ENCODE peak calls at places on chromosomes 3 and 15, in six cellular contexts. X, V, F, U, D and H are unnamed samples.

GRCh38 chr3:8660271-8660731 is 15.7 kb upstream of the SSUH2 start:
- DNase-seq in V (no peak), F (no peak), X (no peak), D (no peak), U (peak), H (no peak)

GRCh38 chr3:48596157-48596556 is 1.0 kb upstream of the COL7A1 start:
- DNase-seq in X (no peak), D (peak), F (no peak), U (no peak), V (no peak), H (no peak)

GRCh38 chr3:45134758-45135521 is 11.2 kb downstream of the CDCP1 start:
- DNase-seq in X (no peak), F (no peak), D (no peak), V (no peak), U (peak), H (no peak)

GRCh38 chr3:10292505-10293419 is at the start of gene GHRL:
- DNase-seq in F (no peak), D (no peak), U (no peak), V (peak), X (peak), H (peak)

GRCh38 chr15:55873024-55873745 is 120.2 kb downstream of the NEDD4 start:
- DNase-seq in D (no peak), U (peak), X (no peak), F (no peak), V (no peak), H (no peak)

GRCh38 chr3:134197681-134198261 is 52.9 kb downstream of the RYK start:
- DNase-seq in U (peak), X (peak), D (no peak), V (peak), F (peak), H (peak)

GRCh38 chr3:37766797-37767776 is 94.6 kb upstream of the CTDSPL start:
- DNase-seq in X (no peak), D (no peak), U (no peak), F (no peak), V (no peak), H (no peak)

GRCh38 chr3:126270145-126270811 is 86.9 kb downstream of the KLF15 start:
- DNase-seq in X (no peak), D (no peak), U (peak), F (no peak), V (no peak), H (no peak)

GRCh38 chr15:82873000-82873680 is 63.7 kb downstream of the WHAMM start:
- DNase-seq in F (no peak), X (no peak), D (no peak), V (no peak), U (no peak), H (no peak)

GRCh38 chr3:52846427-52846983 is 11.7 kb upstream of the MUSTN1 start:
- DNase-seq in X (no peak), F (no peak), V (peak), U (no peak), D (no peak), H (no peak)

GRCh38 chr3:177193706-177194268 is 3.5 kb downstream of the TBL1XR1 start:
- DNase-seq in X (no peak), V (no peak), U (no peak), F (no peak), D (no peak), H (no peak)

GRCh38 chr3:25582242-25582641 is 82.5 kb downstream of the TOP2B start:
- DNase-seq in U (peak), V (no peak), X (no peak), D (no peak), F (no peak), H (no peak)

GRCh38 chr15:70045045-70045444 is 52.7 kb downstream of the TLE3 start:
- DNase-seq in D (no peak), F (no peak), V (no peak), U (peak), X (no peak), H (no peak)

GRCh38 chr3:120555661-120556509 is 40.3 kb upstream of the NDUFB4 start:
- DNase-seq in V (no peak), U (no peak), D (no peak), F (no peak), X (no peak), H (no peak)

GRCh38 chr15:56917652-56918045 is 795 bp upstream of the TCF12 start:
- DNase-seq in V (peak), D (no peak), X (no peak), U (no peak), F (no peak), H (peak)

GRCh38 chr3:119609301-119609700 is 11.6 kb downstream of the PLA1A start:
- DNase-seq in D (no peak), X (no peak), V (no peak), F (no peak), U (no peak), H (no peak)

GRCh38 chr15:50261979-50262378 is 3.5 kb downstream of the HDC start:
- DNase-seq in F (no peak), D (no peak), X (no peak), V (peak), U (no peak), H (no peak)

GRCh38 chr3:112651516-112651915 is 10.6 kb upstream of the CCDC80 start:
- DNase-seq in D (no peak), F (no peak), X (no peak), V (no peak), U (peak), H (no peak)

GRCh38 chr3:128330301-128330845 is 136.3 kb downstream of the DNAJB8 start:
- DNase-seq in D (no peak), U (no peak), X (no peak), V (no peak), F (no peak), H (no peak)

GRCh38 chr3:171077261-171077660 is 50.7 kb upstream of the SLC2A2 start:
- DNase-seq in X (no peak), F (no peak), U (no peak), D (no peak), V (no peak), H (no peak)

GRCh38 chr3:113421082-113421481 is 20.2 kb downstream of the CFAP44 start:
- DNase-seq in F (no peak), D (no peak), V (no peak), U (no peak), X (no peak), H (no peak)

GRCh38 chr3:25856902-25857518 is 67.1 kb downstream of the OXSM start:
- DNase-seq in F (no peak), X (peak), D (no peak), U (peak), V (peak), H (peak)

GRCh38 chr3:115071611-115072010 is 75.5 kb downstream of the ZBTB20 start:
- DNase-seq in X (no peak), F (no peak), V (no peak), U (peak), D (no peak), H (no peak)

GRCh38 chr3:191280111-191280510 is 49.1 kb upstream of the CCDC50 start:
- DNase-seq in V (no peak), X (no peak), D (no peak), U (no peak), F (no peak), H (no peak)

GRCh38 chr3:117404153-117404552 is 694.6 kb downstream of the TUSC7 start:
- DNase-seq in F (no peak), U (no peak), V (no peak), X (no peak), D (no peak), H (no peak)

GRCh38 chr15:51756482-51756881 is 5.1 kb downstream of the TMOD2 start:
- DNase-seq in X (no peak), V (no peak), F (no peak), D (no peak), U (no peak), H (no peak)

GRCh38 chr15:90004671-90005070 is 3.5 kb downstream of the ZNF710 start:
- DNase-seq in V (peak), D (no peak), U (peak), X (no peak), F (no peak), H (no peak)

GRCh38 chr3:57974796-57975388 is 33.3 kb upstream of the FLNB start:
- DNase-seq in U (peak), D (no peak), X (no peak), V (no peak), F (no peak), H (no peak)

GRCh38 chr3:133983576-133984560 is 45.9 kb downstream of the SLCO2A1 start:
- DNase-seq in F (no peak), V (no peak), D (no peak), U (no peak), X (no peak), H (no peak)

GRCh38 chr15:60000113-60000823 is 3.8 kb upstream of the FOXB1 start:
- DNase-seq in X (peak), U (no peak), F (no peak), V (no peak), D (peak), H (peak)
- TF ChIP-seq CTCF in X (no peak), U (no peak), F (no peak), V (no peak), D (no peak), H (no peak)

GRCh38 chr15:98904466-98905048 is 103.0 kb downstream of the PGPEP1L start:
- DNase-seq in V (peak), F (peak), X (peak), D (peak), U (peak), H (peak)
- TF ChIP-seq CTCF in V (peak), F (peak), X (peak), D (no peak), U (peak), H (peak)

DNA sequence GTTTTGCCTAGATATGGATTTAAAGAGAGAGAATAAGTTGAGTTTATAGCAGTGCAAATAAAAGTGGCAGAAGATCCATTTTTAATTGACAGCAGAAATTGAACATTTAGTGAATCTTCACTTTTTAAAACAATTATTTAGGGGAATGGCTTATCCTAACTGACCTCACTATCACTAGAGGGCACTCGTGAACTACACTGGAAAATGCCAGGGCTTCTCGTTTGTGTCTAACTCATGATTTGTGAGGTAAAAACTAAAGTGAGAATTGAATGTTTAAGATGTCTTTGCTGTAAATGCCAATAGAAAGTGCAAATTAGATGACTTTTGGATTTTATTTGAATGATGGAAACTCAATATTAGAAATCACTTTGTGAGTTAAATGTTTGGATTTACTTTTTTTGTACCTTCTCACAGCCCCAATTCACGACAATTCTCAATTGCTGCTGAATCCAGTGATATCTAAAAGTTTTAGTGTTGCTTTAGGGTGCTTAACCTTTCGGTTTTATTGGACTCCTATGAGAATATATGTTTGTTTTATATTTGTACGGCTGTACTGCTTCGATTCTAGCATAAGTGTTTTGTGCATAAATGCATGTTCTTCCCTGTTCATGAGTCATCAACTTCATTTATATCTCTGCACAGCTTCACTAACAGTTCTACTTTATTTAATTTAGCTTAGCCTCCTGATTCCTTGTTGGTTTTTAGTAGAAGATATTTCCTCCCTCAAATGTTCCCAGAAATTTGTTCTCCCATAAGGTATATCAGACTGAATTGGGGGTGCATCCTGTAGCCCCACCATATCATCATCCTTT is 462.1 kb downstream of the MFSD1 start:
- DNase-seq in U (peak), F (peak), X (peak), D (peak), V (peak), H (peak)
- TF ChIP-seq CTCF in U (peak), F (peak), X (peak), D (peak), V (peak), H (no peak)

GRCh38 chr15:67941643-67942315 is 101.9 kb upstream of the RNU6-1 start:
- DNase-seq in D (no peak), V (no peak), X (no peak), F (no peak), U (peak), H (no peak)

GRCh38 chr15:67940324-67940719 is 100.5 kb upstream of the RNU6-1 start:
- DNase-seq in D (no peak), V (no peak), U (no peak), F (no peak), X (no peak), H (no peak)

GRCh38 chr15:67935244-67935643 is 95.4 kb upstream of the RNU6-1 start:
- DNase-seq in F (no peak), D (no peak), V (no peak), X (no peak), U (no peak), H (no peak)

GRCh38 chr15:67931861-67932260 is 92.0 kb upstream of the RNU6-1 start:
- DNase-seq in X (no peak), D (no peak), V (no peak), U (peak), F (no peak), H (no peak)

GRCh38 chr15:67937153-67937761 is 97.4 kb upstream of the RNU6-1 start:
- DNase-seq in X (no peak), V (peak), D (no peak), U (no peak), F (no peak), H (no peak)
- TF ChIP-seq CTCF in X (no peak), V (no peak), D (no peak), U (no peak), F (no peak), H (no peak)

GRCh38 chr3:12768579-12769527 is 9.8 kb upstream of the TMEM40 start:
- DNase-seq in F (no peak), U (no peak), D (peak), X (no peak), V (no peak), H (no peak)
- TF ChIP-seq CTCF in F (no peak), U (no peak), D (no peak), X (no peak), V (no peak), H (no peak)

GRCh38 chr3:173538410-173538809 is 140.9 kb downstream of the NLGN1 start:
- DNase-seq in X (no peak), V (peak), D (no peak), U (no peak), F (no peak), H (no peak)
- TF ChIP-seq CTCF in X (no peak), V (peak), D (peak), U (no peak), F (peak), H (no peak)

GRCh38 chr3:46978985-46979944 is at the start of gene NBEAL2:
- DNase-seq in D (peak), X (peak), U (peak), V (peak), F (peak), H (peak)
- TF ChIP-seq CTCF in D (no peak), X (peak), U (no peak), V (no peak), F (no peak), H (no peak)

DNA sequence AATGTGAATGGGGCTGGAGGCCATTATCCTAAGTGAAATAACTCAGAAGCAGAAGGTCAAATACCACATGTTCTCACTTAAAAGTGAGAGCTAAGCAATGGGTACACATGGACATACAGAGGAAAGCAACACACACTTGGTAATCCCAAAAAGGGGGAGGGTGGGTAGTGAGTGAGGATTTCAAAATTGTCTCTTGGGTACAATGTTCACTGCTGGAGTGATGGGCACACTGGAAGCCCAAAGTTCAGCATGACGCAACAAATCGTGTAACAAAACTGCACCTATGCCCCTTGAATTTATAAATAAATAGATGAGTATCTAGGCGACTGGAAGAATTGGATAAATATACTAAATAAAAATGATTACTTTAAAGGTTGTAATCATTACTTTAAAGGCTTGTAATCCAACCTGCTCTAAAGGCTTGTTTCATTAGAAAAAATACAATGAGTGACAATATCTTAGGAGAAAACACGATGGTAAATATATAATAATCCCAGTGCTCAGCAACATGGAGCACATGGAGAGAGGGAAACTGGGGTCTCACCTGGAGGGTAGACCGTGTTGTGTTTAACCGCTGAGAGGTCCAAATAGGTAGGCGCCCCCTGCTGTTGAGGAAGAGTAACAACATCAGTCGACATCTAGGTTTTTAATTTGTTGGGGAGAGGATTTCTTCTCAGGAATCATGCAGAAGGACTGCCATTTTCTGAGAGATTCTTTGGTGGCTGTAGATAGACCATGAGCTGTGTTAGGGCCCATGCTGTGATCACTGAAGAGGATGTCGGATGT is 78.5 kb upstream of the ROBO1 start:
- DNase-seq in F (peak), D (peak), U (no peak), X (peak), V (peak), H (peak)
- TF ChIP-seq CTCF in F (peak), D (peak), U (no peak), X (peak), V (peak), H (peak)

DNA sequence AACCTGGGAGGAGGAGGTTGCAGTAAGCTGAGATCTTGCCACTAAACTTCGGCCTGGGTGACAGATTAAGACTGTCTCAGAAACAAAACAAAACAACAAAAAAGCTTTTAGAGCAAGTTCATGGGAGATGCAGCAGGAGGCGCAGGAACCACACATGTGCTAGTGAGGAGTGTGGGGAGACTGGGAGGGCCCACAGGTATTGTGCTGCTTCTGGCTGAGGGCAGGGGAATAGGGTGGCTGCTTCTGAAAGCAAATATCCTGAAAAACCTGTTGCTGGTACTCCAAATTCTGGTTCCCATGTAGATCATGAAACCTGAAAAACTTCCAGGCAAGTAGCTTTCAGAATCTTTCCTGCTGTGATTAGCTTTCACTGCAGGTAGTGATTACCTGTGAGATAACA is 22.1 kb downstream of the TYRO3 start:
- DNase-seq in D (no peak), X (no peak), F (no peak), U (no peak), V (peak), H (no peak)
- TF ChIP-seq CTCF in D (no peak), X (peak), F (no peak), U (peak), V (peak), H (no peak)

DNA sequence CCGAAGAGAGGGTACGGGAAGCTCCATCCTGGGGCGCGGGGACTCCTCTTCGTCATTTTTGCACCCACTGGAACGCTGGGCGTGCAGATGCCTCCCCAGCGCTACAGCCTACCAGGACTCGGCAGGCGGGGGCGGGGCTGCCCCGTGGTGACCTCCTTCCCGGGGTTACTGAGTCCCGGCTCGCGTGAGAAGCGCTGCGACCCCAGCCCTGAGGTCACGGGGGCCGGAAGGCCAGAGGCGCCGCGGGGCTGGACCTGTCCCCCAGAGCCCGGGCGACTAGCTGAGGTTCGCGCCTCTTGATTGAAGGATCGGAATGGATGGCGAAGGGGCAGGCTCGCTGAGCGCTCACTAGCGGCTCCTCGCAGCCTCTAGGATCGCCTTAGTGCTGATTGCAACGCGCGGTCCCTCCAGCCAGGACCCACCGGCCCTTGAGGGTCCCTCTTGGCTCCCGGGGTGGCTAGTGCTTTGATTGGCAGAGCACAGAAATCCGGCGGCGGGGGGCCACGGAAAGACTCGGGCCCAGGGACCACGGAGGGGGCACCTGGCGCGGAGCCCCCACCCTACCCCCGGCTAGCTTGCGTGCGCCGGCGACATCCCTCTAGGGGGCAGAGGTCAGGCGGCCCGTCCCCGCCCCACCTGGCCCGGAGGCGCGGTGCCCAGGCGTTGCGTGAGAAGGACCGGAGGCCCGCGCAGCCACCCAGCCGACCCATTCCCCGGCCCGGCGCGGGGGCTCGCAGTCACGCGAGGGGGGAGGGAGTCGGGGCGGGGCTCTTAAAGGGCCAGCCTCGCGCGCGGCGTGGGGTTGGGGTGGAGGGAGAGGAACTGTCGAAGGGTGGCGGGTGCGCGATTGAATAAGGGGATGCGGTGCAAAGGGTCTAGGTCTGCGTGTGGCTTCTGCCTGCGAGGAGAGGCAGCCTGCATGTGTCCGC is 781 bp upstream of the CYP1A1 start:
- DNase-seq in F (peak), U (no peak), V (peak), X (peak), D (peak), H (peak)
- TF ChIP-seq CTCF in F (no peak), U (no peak), V (no peak), X (no peak), D (no peak), H (no peak)